ENCODE peak calls at places on chromosomes 13 and 19, in four cellular contexts. F is Peyer's patch, Q is cardiac muscle cell, X is endodermal cell. K is an unnamed sample.

GRCh38 chr13:20424559-20424852 is 101.2 kb downstream of the CRYL1 start:
- DNase-seq in X (no peak), F (no peak), Q (no peak), K (no peak)

GRCh38 chr13:94987081-94987480 is 274.7 kb upstream of the SOX21 start:
- DNase-seq in X (no peak), F (no peak), Q (no peak), K (no peak)

GRCh38 chr19:4009990-4010807 is 2.7 kb downstream of the PIAS4 start:
- DNase-seq in Q (no peak), F (no peak), X (no peak), K (peak)

GRCh38 chr19:56355517-56355916 is 37.8 kb downstream of the ZNF582 start:
- DNase-seq in Q (no peak), F (no peak), X (no peak), K (no peak)

GRCh38 chr13:26112843-26113242 is 61.0 kb upstream of the SHISA2 start:
- DNase-seq in F (no peak), X (no peak), Q (no peak), K (no peak)

GRCh38 chr19:18366027-18366435 is 19.9 kb upstream of the GDF15 start:
- DNase-seq in F (no peak), Q (no peak), X (no peak), K (no peak)

GRCh38 chr13:32390048-32390447 is 37.9 kb downstream of the N4BP2L1 start:
- DNase-seq in F (no peak), Q (no peak), X (no peak), K (no peak)

GRCh38 chr13:99857738-99858137 is 113.8 kb downstream of the ZIC5 start:
- DNase-seq in Q (no peak), X (no peak), F (no peak), K (no peak)

GRCh38 chr13:44402902-44403719 is 29.5 kb downstream of the SERP2 start:
- DNase-seq in X (peak), Q (no peak), F (no peak), K (no peak)

GRCh38 chr13:95492044-95492801 is 60.3 kb upstream of the CLDN10 start:
- DNase-seq in Q (no peak), X (peak), F (peak), K (no peak)

GRCh38 chr13:79710376-79710775 is 229.4 kb downstream of the NDFIP2 start:
- DNase-seq in F (no peak), X (no peak), Q (no peak), K (no peak)

GRCh38 chr13:25190256-25190655 is 18.2 kb upstream of the AMER2 start:
- DNase-seq in Q (no peak), X (peak), F (peak), K (no peak)

GRCh38 chr19:52748336-52748950 is 13.6 kb upstream of the ZNF611 start:
- DNase-seq in X (no peak), Q (peak), F (no peak), K (no peak)

GRCh38 chr13:50701469-50701868 is 142.0 kb downstream of the DLEU7 start:
- DNase-seq in X (no peak), F (no peak), Q (no peak), K (no peak)

GRCh38 chr19:43526884-43527859 is at the start of gene ETHE1:
- DNase-seq in F (peak), Q (peak), X (peak), K (peak)

GRCh38 chr13:52850396-52851152 is 2.1 kb upstream of the PCDH8 start:
- DNase-seq in X (peak), Q (peak), F (peak), K (peak)

GRCh38 chr19:32873560-32873959 is 4.0 kb upstream of the SLC7A9 start:
- DNase-seq in X (no peak), F (no peak), Q (no peak), K (no peak)

GRCh38 chr19:6947745-6948144 is 60.4 kb downstream of the ADGRE1 start:
- DNase-seq in F (no peak), Q (no peak), X (no peak), K (no peak)

GRCh38 chr13:40786568-40786996 is 2.8 kb upstream of the SLC25A15 start:
- DNase-seq in X (no peak), F (peak), Q (no peak), K (no peak)

GRCh38 chr13:32969516-32969941 is 46.7 kb upstream of the KL start:
- DNase-seq in F (no peak), X (no peak), Q (no peak), K (no peak)

GRCh38 chr19:11416346-11417052 is 2.6 kb downstream of the RGL3 start:
- DNase-seq in F (no peak), X (no peak), Q (no peak), K (no peak)

GRCh38 chr13:111993701-111994100 is 73.2 kb upstream of the SOX1 start:
- DNase-seq in F (no peak), X (no peak), Q (no peak), K (no peak)

GRCh38 chr13:101530293-101530692 is 77.8 kb downstream of the ITGBL1 start:
- DNase-seq in F (no peak), Q (no peak), X (no peak), K (no peak)

GRCh38 chr13:35979378-35979911 is 151.7 kb downstream of the DCLK1 start:
- DNase-seq in X (no peak), Q (no peak), F (peak), K (peak)

GRCh38 chr19:55460670-55461258 is 678 bp downstream of the ISOC2 start:
- DNase-seq in X (peak), Q (peak), F (peak), K (peak)

GRCh38 chr19:40576181-40576584 is 490 bp upstream of the SHKBP1 start:
- DNase-seq in Q (no peak), F (no peak), X (peak), K (no peak)

GRCh38 chr19:35357867-35358573 is at the start of gene FFAR3:
- DNase-seq in F (no peak), Q (no peak), X (peak), K (peak)

GRCh38 chr19:29483641-29483920 is 42.2 kb upstream of the VSTM2B start:
- DNase-seq in F (peak), Q (no peak), X (peak), K (no peak)

GRCh38 chr19:35757231-35757748 is 461 bp upstream of the HSPB6 start:
- DNase-seq in X (no peak), Q (peak), F (peak), K (peak)

GRCh38 chr13:41107584-41108014 is 25.0 kb downstream of the KBTBD6 start:
- DNase-seq in F (no peak), Q (no peak), X (peak), K (peak)

GRCh38 chr13:67620665-67621064 is 390.5 kb upstream of the PCDH9 start:
- DNase-seq in X (no peak), Q (no peak), F (no peak), K (no peak)

GRCh38 chr19:29843180-29844051 is 31.6 kb downstream of the CCNE1 start:
- DNase-seq in F (peak), Q (peak), X (peak), K (peak)

GRCh38 chr19:16121967-16122366 is 10.3 kb downstream of the RAB8A start:
- DNase-seq in X (no peak), F (no peak), Q (no peak), K (no peak)

GRCh38 chr13:103273825-103274224 is 207.6 kb upstream of the SLC10A2 start:
- DNase-seq in X (no peak), F (no peak), Q (no peak), K (no peak)

GRCh38 chr19:2252481-2253105 is 3.5 kb downstream of the AMH start:
- DNase-seq in Q (no peak), F (no peak), X (no peak), K (no peak)
- H3K4me3 ChIP-seq in Q (no peak), F (peak), X (peak), K (no peak)

GRCh38 chr19:5827342-5827890 is 12.1 kb downstream of the FUT6 start:
- DNase-seq in F (no peak), Q (no peak), X (no peak), K (no peak)
- H3K4me3 ChIP-seq in F (peak), Q (peak), X (peak), K (peak)

GRCh38 chr13:49678172-49678914 is 12.9 kb downstream of the EBPL start:
- DNase-seq in Q (no peak), F (no peak), X (no peak), K (no peak)

GRCh38 chr13:49681837-49682236 is 9.4 kb downstream of the EBPL start:
- DNase-seq in F (no peak), Q (no peak), X (peak), K (no peak)

GRCh38 chr13:49683489-49683888 is 7.8 kb downstream of the EBPL start:
- DNase-seq in F (no peak), Q (no peak), X (no peak), K (no peak)

GRCh38 chr13:49676581-49677298 is 14.5 kb downstream of the EBPL start:
- DNase-seq in Q (no peak), X (no peak), F (no peak), K (no peak)

DNA sequence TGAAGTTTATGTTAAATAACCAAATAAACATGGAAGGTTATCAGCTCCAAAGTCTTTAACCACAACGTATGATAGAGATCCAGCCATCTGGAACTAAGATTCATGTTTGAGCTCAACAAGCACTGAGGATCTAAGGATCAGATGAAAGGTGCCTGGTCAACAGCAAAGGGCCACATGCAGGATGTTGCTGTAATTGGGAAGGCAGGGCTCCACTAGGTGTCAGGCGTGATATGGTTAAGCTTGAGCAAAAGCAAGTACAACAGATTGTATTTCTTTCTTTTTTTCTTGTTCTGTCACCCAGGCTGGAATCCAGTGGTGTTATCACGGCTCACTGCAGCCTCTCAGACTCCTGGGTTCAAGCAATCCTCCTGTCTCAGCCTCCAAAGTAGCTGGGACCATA is 12.0 kb downstream of the EBPL start:
- DNase-seq in Q (no peak), F (no peak), X (peak), K (peak)
- H3K4me3 ChIP-seq in Q (no peak), F (no peak), X (no peak), K (no peak)

DNA sequence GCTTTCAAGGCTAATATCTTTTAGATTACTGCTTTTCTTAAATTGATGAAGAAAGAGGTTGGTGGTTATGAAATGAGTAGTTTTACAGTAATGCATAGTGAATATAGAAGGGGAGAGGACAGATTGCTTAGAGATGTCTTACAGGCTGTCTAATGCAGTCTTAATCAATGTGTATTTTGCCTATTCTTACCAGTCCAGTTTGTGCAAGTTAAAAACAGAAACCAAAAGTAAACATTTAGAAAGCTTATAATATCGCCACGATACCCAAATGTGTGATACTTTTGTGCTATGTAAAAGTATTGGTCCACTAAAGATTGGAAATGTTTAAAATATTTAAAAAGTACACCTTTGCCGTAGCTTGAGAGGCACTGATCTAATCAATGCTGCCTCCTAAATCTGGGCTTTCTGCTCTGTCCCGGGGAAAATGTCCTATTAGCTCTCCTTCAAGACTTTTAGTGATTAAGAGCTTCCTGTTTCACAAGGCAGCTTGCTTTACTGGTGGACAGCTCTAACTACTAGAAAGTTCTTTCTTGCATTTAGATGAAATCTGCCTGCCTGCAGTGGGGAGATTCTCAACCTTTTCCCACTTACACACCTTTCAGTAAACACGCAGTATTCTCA is 64.7 kb downstream of the DNAJC15 start:
- DNase-seq in Q (no peak), X (no peak), F (no peak), K (no peak)
- H3K4me3 ChIP-seq in Q (no peak), X (peak), F (no peak), K (peak)

GRCh38 chr13:113447596-113447995 is 5.7 kb downstream of the ADPRHL1 start:
- DNase-seq in F (peak), Q (no peak), X (no peak), K (no peak)

GRCh38 chr13:113446488-113446854 is 6.8 kb downstream of the ADPRHL1 start:
- DNase-seq in Q (no peak), F (no peak), X (no peak), K (no peak)

GRCh38 chr13:113449693-113450347 is 3.5 kb downstream of the ADPRHL1 start:
- DNase-seq in X (no peak), F (no peak), Q (no peak), K (no peak)

GRCh38 chr13:113448885-113449692 is 4.2 kb downstream of the ADPRHL1 start:
- DNase-seq in X (peak), Q (no peak), F (peak), K (peak)

GRCh38 chr13:113448545-113448884 is 4.8 kb downstream of the ADPRHL1 start:
- DNase-seq in X (peak), Q (peak), F (no peak), K (peak)
- H3K4me3 ChIP-seq in X (no peak), Q (no peak), F (peak), K (peak)

GRCh38 chr19:45075215-45076028 is 856 bp downstream of the ZNF296 start:
- DNase-seq in Q (peak), X (peak), F (peak), K (peak)
- H3K4me3 ChIP-seq in Q (peak), X (peak), F (peak), K (peak)

GRCh38 chr19:51530616-51531015 is 854 bp downstream of the SIGLEC6 start:
- DNase-seq in X (no peak), Q (no peak), F (no peak), K (no peak)

GRCh38 chr19:51535535-51535934 is 4.1 kb upstream of the SIGLEC6 start:
- DNase-seq in Q (no peak), F (no peak), X (no peak), K (no peak)

GRCh38 chr19:51525731-51526130 is 5.7 kb downstream of the SIGLEC6 start:
- DNase-seq in F (no peak), Q (no peak), X (no peak), K (no peak)

GRCh38 chr19:51529301-51529700 is 2.2 kb downstream of the SIGLEC6 start:
- DNase-seq in Q (no peak), F (no peak), X (no peak), K (no peak)

GRCh38 chr19:51531349-51532315 is at the start of gene SIGLEC6:
- DNase-seq in F (peak), X (peak), Q (no peak), K (peak)
- H3K4me3 ChIP-seq in F (peak), X (no peak), Q (no peak), K (no peak)

DNA sequence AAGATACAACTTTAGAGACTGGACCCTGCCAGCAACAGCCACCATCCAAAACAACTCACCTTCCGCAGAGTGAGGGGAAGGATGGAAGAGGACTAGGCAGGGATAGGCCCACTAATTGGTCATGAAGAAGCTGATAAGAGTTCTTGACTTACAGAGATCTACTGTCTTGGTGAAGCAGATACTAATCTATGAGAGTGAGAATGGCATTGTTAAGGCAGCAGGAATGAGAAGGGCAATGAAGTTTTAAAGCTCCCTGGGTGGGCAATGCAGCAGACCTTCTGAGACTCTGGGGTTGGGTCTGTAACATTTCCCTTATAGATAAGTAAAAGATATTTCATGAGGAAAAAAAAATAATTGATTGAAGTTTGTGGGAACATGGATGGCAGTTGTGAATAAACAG is 63.7 kb downstream of the KLF12 start:
- DNase-seq in F (no peak), X (no peak), Q (no peak), K (no peak)
- H3K4me3 ChIP-seq in F (no peak), X (no peak), Q (no peak), K (no peak)

GRCh38 chr13:93751117-93751516 is 524.5 kb downstream of the GPC6 start:
- DNase-seq in F (no peak), X (no peak), Q (no peak), K (no peak)

GRCh38 chr13:93753639-93754038 is 527.0 kb downstream of the GPC6 start:
- DNase-seq in F (no peak), X (no peak), Q (no peak), K (no peak)

GRCh38 chr13:93752506-93752905 is 525.9 kb downstream of the GPC6 start:
- DNase-seq in Q (peak), F (no peak), X (no peak), K (no peak)

GRCh38 chr13:93758575-93758974 is 532.0 kb downstream of the GPC6 start:
- DNase-seq in F (no peak), X (no peak), Q (no peak), K (no peak)

DNA sequence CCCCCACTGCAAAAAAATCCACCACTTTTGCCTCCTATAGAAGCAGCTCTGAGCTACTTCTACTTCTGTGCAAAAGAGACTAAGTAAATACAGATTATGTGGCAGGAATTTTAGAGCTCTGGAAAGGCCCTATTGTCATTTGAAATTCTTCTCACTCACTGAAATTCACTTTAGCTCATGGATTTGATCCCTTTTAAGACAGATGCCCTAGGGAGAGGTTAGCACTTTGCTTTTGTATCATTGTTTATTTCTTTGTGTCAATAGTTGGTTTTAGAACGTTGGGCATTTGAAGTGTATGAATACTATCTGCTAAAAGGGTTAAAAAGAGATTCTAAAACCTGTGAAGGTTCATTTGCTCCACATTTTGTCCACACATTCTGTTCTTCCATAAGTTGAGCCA is 528.7 kb downstream of the GPC6 start:
- DNase-seq in X (no peak), Q (no peak), F (no peak), K (no peak)
- H3K4me3 ChIP-seq in X (peak), Q (no peak), F (no peak), K (no peak)

GRCh38 chr19:13024126-13024957 is 29.1 kb downstream of the NFIX start:
- DNase-seq in Q (no peak), F (no peak), X (peak), K (no peak)
- H3K4me3 ChIP-seq in Q (no peak), F (peak), X (no peak), K (peak)

K was measured in testis.